ENCODE peak calls at places on chromosomes 4 and X, in four cellular contexts. One of them, this sample, is unnamed.

GRCh38 chrX:40651620-40652223 is 4.4 kb upstream of the CXorf38 start:
- DNase-seq in SK-N-SH: peak; percentile 48
- DNase-seq in K562: peak; percentile 30
- DNase-seq in GM12878: no peak
- DNase-seq in this sample: no peak

GRCh38 chrX:38847206-38847902 is 46.1 kb downstream of the MID1IP1 start:
- DNase-seq in SK-N-SH: no peak
- DNase-seq in K562: no peak
- DNase-seq in GM12878: no peak
- DNase-seq in this sample: no peak

GRCh38 chr4:91113130-91113706 is 986.0 kb downstream of the CCSER1 start:
- DNase-seq in SK-N-SH: peak; percentile 28
- DNase-seq in K562: no peak
- DNase-seq in GM12878: peak; percentile 5
- DNase-seq in this sample: no peak

GRCh38 chr4:61540944-61541343 is 340.8 kb downstream of the ADGRL3 start:
- DNase-seq in SK-N-SH: no peak
- DNase-seq in K562: no peak
- DNase-seq in GM12878: no peak
- DNase-seq in this sample: no peak

GRCh38 chrX:13167444-13168207 is 123.2 kb upstream of the FAM9C start:
- DNase-seq in SK-N-SH: peak; percentile 20
- DNase-seq in K562: no peak
- DNase-seq in GM12878: no peak
- DNase-seq in this sample: no peak

GRCh38 chr4:10123227-10124101 is 6.9 kb upstream of the WDR1 start:
- DNase-seq in SK-N-SH: peak; percentile 34
- DNase-seq in K562: no peak
- DNase-seq in GM12878: no peak
- DNase-seq in this sample: no peak

GRCh38 chr4:94934864-94935263 is 177.1 kb downstream of the BMPR1B start:
- DNase-seq in SK-N-SH: no peak
- DNase-seq in K562: no peak
- DNase-seq in GM12878: no peak
- DNase-seq in this sample: no peak

GRCh38 chrX:47162927-47163583 is 18.0 kb downstream of the RBM10 start:
- DNase-seq in SK-N-SH: no peak
- DNase-seq in K562: no peak
- DNase-seq in GM12878: no peak
- DNase-seq in this sample: no peak

GRCh38 chr4:152052431-152053057 is 291.7 kb upstream of the GATB start:
- DNase-seq in SK-N-SH: no peak
- DNase-seq in K562: no peak
- DNase-seq in GM12878: no peak
- DNase-seq in this sample: no peak

DNA sequence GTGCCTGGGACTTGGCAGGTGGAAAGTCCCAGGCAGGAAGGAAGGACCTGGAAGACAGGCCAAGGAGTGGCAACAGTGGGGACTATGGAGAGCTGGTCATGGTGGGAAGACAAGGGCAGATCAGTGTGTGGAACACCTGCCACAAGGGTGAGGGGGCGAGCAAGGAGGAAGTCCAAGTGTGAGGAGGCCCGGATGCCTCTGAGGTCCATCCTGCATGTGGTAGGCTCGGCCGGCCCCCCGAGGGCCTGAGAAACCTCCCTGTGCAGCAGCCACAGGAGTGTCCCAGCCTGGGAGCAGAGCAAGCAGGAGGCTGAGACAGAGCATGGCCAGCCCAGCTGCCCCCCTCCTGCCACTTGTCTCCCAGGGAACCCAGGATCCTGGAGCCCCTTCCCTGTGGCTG is 40.5 kb upstream of the PSAPL1 start:
- DNase-seq in SK-N-SH: no peak
- DNase-seq in K562: no peak
- DNase-seq in GM12878: no peak
- DNase-seq in this sample: no peak
- TF ChIP-seq POLR2AphosphoS5 in SK-N-SH: no peak
- TF ChIP-seq POLR2AphosphoS5 in K562: no peak
- TF ChIP-seq POLR2AphosphoS5 in GM12878: no peak
- TF ChIP-seq POLR2AphosphoS5 in this sample: no peak

DNA sequence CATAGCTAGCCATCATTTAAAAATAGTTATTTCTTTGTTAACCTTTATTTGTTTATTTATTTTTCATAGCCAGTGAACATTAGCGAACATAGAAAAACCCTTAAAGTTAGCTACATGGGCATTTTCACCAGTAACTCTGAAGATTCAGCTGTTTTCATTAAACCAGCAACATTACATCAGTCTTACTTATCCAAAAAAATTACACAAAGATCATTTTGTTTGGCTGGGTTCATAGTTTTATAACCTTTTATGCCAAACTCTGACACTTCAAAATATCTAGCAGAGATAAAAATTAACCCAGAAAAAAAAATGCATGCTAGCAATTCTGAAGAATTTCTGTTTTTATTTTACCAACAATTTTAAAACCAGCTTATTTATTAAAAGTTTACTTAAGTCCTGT is 784.1 kb downstream of the PCDH18 start:
- DNase-seq in SK-N-SH: no peak
- DNase-seq in K562: no peak
- DNase-seq in GM12878: no peak
- DNase-seq in this sample: no peak
- TF ChIP-seq TAF1 in SK-N-SH: no peak
- TF ChIP-seq TAF1 in K562: no peak
- TF ChIP-seq TAF1 in GM12878: no peak
- TF ChIP-seq TAF1 in this sample: no peak

DNA sequence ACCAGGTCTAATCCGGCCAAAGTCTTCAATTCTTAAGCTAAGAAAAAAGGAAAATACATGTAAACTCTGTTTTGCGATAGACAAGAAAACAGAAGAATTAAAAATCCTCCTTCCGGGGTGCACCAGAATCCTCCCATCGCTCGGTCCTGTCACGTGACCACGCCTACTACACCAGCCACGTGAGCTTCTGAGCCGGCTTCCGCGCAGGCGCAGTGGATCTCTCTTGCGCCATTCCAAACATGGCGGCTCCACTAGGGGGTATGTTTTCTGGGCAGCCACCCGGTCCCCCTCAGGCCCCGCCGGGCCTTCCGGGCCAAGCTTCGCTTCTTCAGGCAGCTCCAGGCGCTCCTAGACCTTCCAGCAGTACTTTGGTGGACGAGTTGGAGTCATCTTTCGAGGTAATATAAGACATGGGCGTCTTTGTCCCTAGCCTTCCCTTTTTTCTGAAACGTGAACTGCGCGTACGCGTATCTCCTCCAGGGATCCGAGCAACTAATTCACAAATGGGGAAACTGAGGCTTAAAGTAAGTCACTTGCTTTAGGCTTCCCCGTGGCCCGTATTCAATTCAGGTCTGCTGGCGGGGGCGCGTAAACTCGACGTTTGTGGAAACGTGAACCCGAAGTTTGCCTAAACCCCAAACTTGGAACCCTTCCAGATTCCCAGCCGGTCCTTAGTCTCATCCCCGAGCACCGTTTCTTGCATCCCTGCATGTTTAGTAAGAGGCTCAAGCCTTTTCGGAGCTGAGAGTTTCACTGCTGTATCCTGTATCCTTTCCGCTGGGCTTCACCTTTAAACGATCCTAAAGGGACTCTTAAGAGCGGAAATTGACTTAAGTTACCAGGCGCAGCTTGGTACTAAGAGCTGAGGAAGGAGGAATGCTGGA is at the start of gene MED28:
- DNase-seq in SK-N-SH: peak; percentile 95
- DNase-seq in K562: peak; percentile 97
- DNase-seq in GM12878: peak; percentile 68
- DNase-seq in this sample: peak; percentile 95
- TF ChIP-seq POLR2AphosphoS5 in SK-N-SH: peak; percentile 98
- TF ChIP-seq POLR2AphosphoS5 in K562: peak; percentile 90
- TF ChIP-seq POLR2AphosphoS5 in GM12878: peak; percentile 97
- TF ChIP-seq POLR2AphosphoS5 in this sample: peak; percentile 95

GRCh38 chr4:14906805-14907204 is 95.5 kb upstream of the CPEB2 start:
- DNase-seq in SK-N-SH: no peak
- DNase-seq in K562: no peak
- DNase-seq in GM12878: no peak
- DNase-seq in this sample: no peak

GRCh38 chr4:14897217-14897616 is 105.1 kb upstream of the CPEB2 start:
- DNase-seq in SK-N-SH: no peak
- DNase-seq in K562: no peak
- DNase-seq in GM12878: no peak
- DNase-seq in this sample: no peak

GRCh38 chr4:14898989-14899388 is 103.3 kb upstream of the CPEB2 start:
- DNase-seq in SK-N-SH: no peak
- DNase-seq in K562: no peak
- DNase-seq in GM12878: no peak
- DNase-seq in this sample: no peak

GRCh38 chr4:14896656-14897175 is 105.6 kb upstream of the CPEB2 start:
- DNase-seq in SK-N-SH: no peak
- DNase-seq in K562: no peak
- DNase-seq in GM12878: no peak
- DNase-seq in this sample: no peak

GRCh38 chr4:14902337-14902736 is 99.9 kb upstream of the CPEB2 start:
- DNase-seq in SK-N-SH: no peak
- DNase-seq in K562: no peak
- DNase-seq in GM12878: no peak
- DNase-seq in this sample: no peak
- TF ChIP-seq TAF1 in SK-N-SH: no peak
- TF ChIP-seq TAF1 in K562: no peak
- TF ChIP-seq TAF1 in GM12878: no peak
- TF ChIP-seq TAF1 in this sample: no peak